ENCODE peak calls at places on chromosomes 5 and 9, in five cellular contexts. S, C, G, A and J are unnamed samples.

GRCh38 chr5:27516437-27516836 is 478.1 kb upstream of the CDH9 start:
- DNase-seq in S (no peak), C (no peak), G (no peak), A (no peak), J (no peak)

GRCh38 chr9:71302776-71303175 is 181.4 kb upstream of the TRPM3 start:
- DNase-seq in S (no peak), C (no peak), G (no peak), A (no peak), J (no peak)

GRCh38 chr9:135554718-135555117 is 6.8 kb upstream of the PAEP start:
- DNase-seq in S (no peak), C (no peak), G (no peak), A (no peak), J (no peak)

GRCh38 chr5:134975843-134976242 is 8.1 kb downstream of the CATSPER3 start:
- DNase-seq in S (no peak), C (no peak), G (no peak), A (no peak), J (no peak)

GRCh38 chr5:155943516-155944407 is 383.2 kb upstream of the SGCD start:
- DNase-seq in S (peak), C (no peak), G (peak), A (peak), J (peak)

GRCh38 chr9:107929439-107929838 is 439.9 kb upstream of the KLF4 start:
- DNase-seq in S (no peak), C (no peak), G (no peak), A (no peak), J (no peak)

GRCh38 chr5:103057208-103058130 is 62.5 kb downstream of the GIN1 start:
- DNase-seq in S (no peak), C (no peak), G (no peak), A (no peak), J (no peak)

GRCh38 chr9:126637002-126637849 is 23.5 kb downstream of the LMX1B start:
- DNase-seq in S (no peak), C (no peak), G (no peak), A (no peak), J (no peak)

GRCh38 chr9:134064711-134065110 is 3.1 kb downstream of the BRD3 start:
- DNase-seq in S (no peak), C (no peak), G (no peak), A (no peak), J (no peak)

GRCh38 chr5:78610163-78610583 is 38.4 kb downstream of the LHFPL2 start:
- DNase-seq in S (no peak), C (no peak), G (no peak), A (no peak), J (no peak)

GRCh38 chr5:180595381-180596114 is 4.2 kb upstream of the SCGB3A1 start:
- DNase-seq in S (peak), C (no peak), G (no peak), A (no peak), J (no peak)

GRCh38 chr5:114361724-114362196 is at the start of gene KCNN2:
- DNase-seq in S (peak), C (peak), G (no peak), A (no peak), J (peak)

GRCh38 chr5:109563189-109563588 is 126.5 kb upstream of the MAN2A1 start:
- DNase-seq in S (no peak), C (no peak), G (no peak), A (no peak), J (no peak)
- TF ChIP-seq POLR2AphosphoS5 in S (no peak), C (no peak), G (no peak), A (no peak), J (no peak)

DNA sequence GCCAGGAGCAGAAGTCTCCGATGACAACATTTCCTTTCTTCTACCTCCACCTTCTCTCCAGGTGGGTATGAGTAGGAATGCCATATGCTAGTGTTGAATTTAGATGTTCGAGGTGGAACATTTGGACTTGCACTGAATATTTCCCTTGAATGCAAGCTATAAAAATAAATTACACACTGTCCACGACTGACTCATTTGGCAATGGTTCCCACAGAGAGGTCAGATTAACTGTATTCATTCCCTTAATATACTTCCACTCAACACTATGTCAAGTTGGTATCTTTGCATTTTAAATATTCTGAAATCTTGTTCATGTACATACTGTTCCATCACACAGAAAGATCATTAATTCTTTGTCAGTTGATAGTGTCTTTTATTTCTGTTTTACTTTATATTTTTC is 222.6 kb upstream of the PIK3R1 start:
- DNase-seq in S (no peak), C (no peak), G (no peak), A (no peak), J (no peak)
- TF ChIP-seq RFX5 in S (no peak), C (no peak), G (no peak), A (no peak), J (no peak)

DNA sequence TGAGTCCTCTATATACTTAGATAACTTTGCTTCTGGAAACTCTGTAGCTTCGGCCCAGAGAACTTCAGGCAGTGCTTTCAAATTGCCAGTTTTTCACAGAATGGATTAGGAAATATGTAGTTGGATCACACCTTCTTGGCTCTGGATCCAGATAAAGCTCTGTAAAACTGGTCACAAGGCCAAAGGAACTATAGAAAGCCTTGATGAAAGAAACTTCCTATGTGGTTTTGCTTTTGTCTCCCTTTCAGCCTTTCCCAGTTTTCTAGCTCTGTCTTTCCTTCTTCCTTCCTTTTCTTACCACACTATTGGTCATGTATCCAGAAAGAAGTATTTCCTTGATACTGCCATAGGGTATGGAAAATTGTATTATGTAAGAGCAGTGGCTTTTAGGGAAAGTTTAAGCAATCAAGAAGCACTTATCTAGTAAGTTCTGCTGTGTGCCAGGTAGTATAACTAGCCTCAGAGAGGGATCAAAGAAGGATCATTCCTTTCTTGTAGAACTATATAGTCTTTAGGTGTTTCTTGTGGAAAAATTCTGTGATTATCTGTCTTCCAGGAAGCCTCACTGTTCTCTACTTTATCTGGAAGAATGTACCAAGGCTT is 6.3 kb downstream of the GPR21 start:
- DNase-seq in S (no peak), C (no peak), G (no peak), A (no peak), J (no peak)
- TF ChIP-seq POLR2AphosphoS5 in S (no peak), C (no peak), G (no peak), A (no peak), J (no peak)

DNA sequence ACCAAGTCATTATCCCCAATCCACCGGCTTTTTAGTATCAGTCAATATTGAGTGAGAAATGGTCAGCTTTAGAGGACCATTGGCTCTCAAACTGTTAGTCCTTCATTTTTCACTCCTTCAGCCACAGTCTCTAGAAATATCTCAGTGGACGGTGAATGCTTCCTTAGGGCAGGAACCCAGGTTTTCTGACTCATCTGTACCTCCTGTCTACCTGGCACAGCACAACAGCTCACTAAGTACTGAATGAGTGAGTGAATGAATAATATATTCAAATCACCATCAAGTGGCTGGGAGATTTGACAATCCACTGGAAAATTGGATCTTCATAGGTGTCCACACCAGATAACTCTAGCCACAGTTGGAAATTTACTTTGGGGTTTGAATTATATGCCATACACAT is 609.5 kb upstream of the CLINT1 start:
- DNase-seq in S (no peak), C (no peak), G (no peak), A (no peak), J (no peak)
- TF ChIP-seq RFX5 in S (no peak), C (no peak), G (no peak), A (no peak), J (no peak)